ENCODE peak calls at places on chromosomes 5 and 9, in four cellular contexts. U is WTC11, G is SK-N-SH, Q is HepG2. D is an unnamed sample.

GRCh38 chr9:130986311-130986940 is 22.5 kb upstream of the LAMC3 start:
- DNase-seq in Q (no peak), U (no peak), G (no peak), D (no peak)

GRCh38 chr9:76537150-76537646 is 78.2 kb downstream of the GCNT1 start:
- DNase-seq in U (no peak), G (no peak), Q (no peak), D (no peak)

GRCh38 chr9:5813837-5814236 is 19.1 kb downstream of the ERMP1 start:
- DNase-seq in G (no peak), Q (no peak), U (no peak), D (no peak)

GRCh38 chr9:127130235-127130634 is 7.8 kb upstream of the ANGPTL2 start:
- DNase-seq in U (no peak), Q (no peak), G (no peak), D (no peak)

GRCh38 chr9:14018061-14018460 is 295.9 kb downstream of the NFIB start:
- DNase-seq in U (no peak), Q (no peak), G (no peak), D (no peak)

GRCh38 chr9:21549251-21549765 is 67.2 kb upstream of the IFNE start:
- DNase-seq in U (no peak), G (no peak), Q (no peak), D (no peak)

GRCh38 chr5:107104774-107105050 is 566.0 kb downstream of the EFNA5 start:
- DNase-seq in U (no peak), Q (no peak), G (no peak), D (no peak)

GRCh38 chr5:74625742-74626241 is 14.7 kb downstream of the ENC1 start:
- DNase-seq in U (no peak), G (peak; percentile 33), Q (no peak), D (no peak)

GRCh38 chr9:6428940-6429889 is 16.2 kb downstream of the UHRF2 start:
- DNase-seq in Q (no peak), U (no peak), G (no peak), D (no peak)

GRCh38 chr5:73039082-73039481 is 81.3 kb upstream of the TMEM171 start:
- DNase-seq in U (peak; percentile 22), G (no peak), Q (no peak), D (peak; percentile 15)

GRCh38 chr5:168727547-168728120 is 148.5 kb upstream of the PANK3 start:
- DNase-seq in Q (no peak), U (no peak), G (no peak), D (no peak)

GRCh38 chr5:123035320-123035949 is 1.1 kb downstream of the PPIC start:
- DNase-seq in G (peak; percentile 35), U (peak; percentile 64), Q (peak; percentile 6), D (peak; percentile 27)

GRCh38 chr5:158751961-158752655 is 347.6 kb downstream of the EBF1 start:
- DNase-seq in Q (no peak), U (no peak), G (no peak), D (no peak)

GRCh38 chr9:88258587-88258986 is 120.3 kb upstream of the SPATA31C2 start:
- DNase-seq in U (no peak), Q (no peak), G (no peak), D (no peak)

GRCh38 chr9:129556576-129557191 is 64.2 kb downstream of the C9orf50 start:
- DNase-seq in Q (no peak), U (no peak), G (no peak), D (no peak)

GRCh38 chr9:114433720-114434255 is 46.0 kb upstream of the AKNA start:
- DNase-seq in G (no peak), U (no peak), Q (peak; percentile 25), D (no peak)

GRCh38 chr5:172929371-172929838 is 29.8 kb upstream of the RPL26L1 start:
- DNase-seq in Q (no peak), U (no peak), G (no peak), D (no peak)

GRCh38 chr5:154755361-154756202 is at the start of gene LARP1:
- DNase-seq in G (peak; percentile 74), Q (no peak), U (no peak), D (peak; percentile 70)

GRCh38 chr5:16869821-16870796 is 66.0 kb downstream of the MYO10 start:
- DNase-seq in Q (no peak), G (no peak), U (no peak), D (no peak)

GRCh38 chr9:114911167-114911821 is 19.1 kb downstream of the TNFSF8 start:
- DNase-seq in U (no peak), Q (peak; percentile 49), G (peak; percentile 57), D (peak; percentile 33)

GRCh38 chr9:95971815-95972214 is 96.3 kb downstream of the ERCC6L2 start:
- DNase-seq in U (no peak), G (no peak), Q (no peak), D (no peak)

GRCh38 chr9:125460883-125461475 is 199.4 kb downstream of the GAPVD1 start:
- DNase-seq in Q (no peak), G (no peak), U (no peak), D (no peak)

GRCh38 chr9:37746448-37747270 is 6.9 kb upstream of the TRMT10B start:
- DNase-seq in Q (no peak), U (no peak), G (peak; percentile 37), D (no peak)

GRCh38 chr9:122244349-122244748 is 15.6 kb upstream of the LHX6 start:
- DNase-seq in G (no peak), Q (no peak), U (no peak), D (no peak)

GRCh38 chr9:75147638-75148037 is 59.3 kb downstream of the OSTF1 start:
- DNase-seq in G (no peak), Q (no peak), U (no peak), D (no peak)

GRCh38 chr5:158152151-158152550 is 293.2 kb upstream of the CLINT1 start:
- DNase-seq in U (no peak), G (no peak), Q (no peak), D (no peak)

GRCh38 chr9:101027733-101028345 is 688 bp upstream of the PLPPR1 start:
- DNase-seq in U (no peak), G (no peak), Q (peak; percentile 67), D (no peak)

GRCh38 chr9:73154760-73155159 is 3.1 kb downstream of the ANXA1 start:
- DNase-seq in U (no peak), G (no peak), Q (no peak), D (no peak)

GRCh38 chr5:14184725-14185124 is 41.6 kb downstream of the TRIO start:
- DNase-seq in U (no peak), G (no peak), Q (no peak), D (no peak)

GRCh38 chr5:14148890-14149671 is 5.9 kb downstream of the TRIO start:
- DNase-seq in G (no peak), Q (peak; percentile 83), U (no peak), D (no peak)

GRCh38 chr9:22240619-22241018 is 206.0 kb upstream of the DMRTA1 start:
- DNase-seq in U (no peak), G (no peak), Q (no peak), D (no peak)

GRCh38 chr5:73346878-73347408 is 101.6 kb downstream of the FOXD1 start:
- DNase-seq in Q (no peak), G (no peak), U (no peak), D (no peak)

GRCh38 chr5:78320461-78320860 is 26.0 kb upstream of the AP3B1 start:
- DNase-seq in U (no peak), Q (peak; percentile 15), G (peak; percentile 26), D (peak; percentile 42)

GRCh38 chr5:151631941-151632340 is 40.8 kb upstream of the FAT2 start:
- DNase-seq in G (no peak), Q (no peak), U (no peak), D (no peak)

GRCh38 chr5:151632941-151633340 is 41.8 kb upstream of the FAT2 start:
- DNase-seq in Q (no peak), U (no peak), G (no peak), D (no peak)

GRCh38 chr5:151633892-151634291 is 42.8 kb upstream of the FAT2 start:
- DNase-seq in Q (no peak), U (no peak), G (no peak), D (no peak)

GRCh38 chr5:151630088-151630487 is 39.0 kb upstream of the FAT2 start:
- DNase-seq in G (no peak), U (no peak), Q (no peak), D (no peak)

GRCh38 chr5:151632524-151632923 is 41.4 kb upstream of the FAT2 start:
- DNase-seq in G (no peak), Q (peak; percentile 21), U (no peak), D (no peak)
- TF ChIP-seq FOXJ3 in G (no peak), Q (no peak), U (no peak), D (no peak)

DNA sequence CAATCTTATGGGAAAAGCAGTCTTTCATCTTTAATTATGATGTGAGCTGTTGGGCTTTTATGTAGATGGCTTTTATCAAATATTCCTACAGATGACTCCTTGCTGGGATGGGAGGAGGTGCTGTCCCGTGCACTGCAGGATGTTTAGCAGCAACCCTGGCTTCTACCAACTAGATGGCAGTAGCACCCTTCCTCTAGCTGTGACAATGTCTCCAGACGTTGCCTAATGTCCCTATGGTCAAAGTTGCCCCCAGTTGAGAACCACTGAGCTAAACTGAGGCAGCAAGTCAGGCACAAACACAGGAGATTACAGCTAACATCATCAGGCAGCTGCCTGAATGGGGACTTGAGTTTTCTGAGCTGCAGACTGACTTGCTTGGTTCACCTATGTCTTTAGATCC is 401.9 kb upstream of the PDE4D start:
- DNase-seq in Q (peak; percentile 31), G (peak; percentile 20), U (peak; percentile 43), D (no peak)
- TF ChIP-seq FOXJ3 in Q (no peak), G (no peak), U (no peak), D (no peak)

DNA sequence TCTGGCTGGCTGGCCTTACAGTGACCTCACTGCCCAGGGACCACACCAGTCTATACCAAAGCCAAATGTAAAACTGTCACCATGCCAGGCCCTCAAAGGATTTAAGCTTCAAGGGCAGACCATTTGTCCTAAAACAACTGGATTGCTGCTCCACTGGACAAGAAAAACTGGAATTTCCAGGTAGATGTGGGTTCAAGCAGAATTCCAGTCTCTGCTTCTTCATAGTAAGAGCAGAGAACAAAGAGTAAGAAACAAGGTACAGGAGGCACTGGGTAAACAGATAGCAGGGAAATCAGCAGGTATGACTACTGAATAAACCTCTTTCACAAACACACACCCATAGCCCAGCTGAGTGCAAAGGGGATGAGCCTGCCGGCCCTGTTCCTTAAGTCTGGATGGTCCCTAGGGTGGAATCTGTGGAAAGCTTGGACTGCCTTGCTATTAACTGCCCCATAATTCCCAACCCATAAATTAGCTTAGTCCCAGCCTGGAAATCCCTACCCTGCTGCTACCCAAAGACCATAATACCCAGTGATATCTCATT is 5.5 kb downstream of the B4GALT1 start:
- DNase-seq in G (no peak), U (no peak), Q (no peak), D (no peak)
- TF ChIP-seq FOXJ3 in G (no peak), U (no peak), Q (no peak), D (no peak)

GRCh38 chr9:2411459-2412215 is 209.9 kb upstream of the VLDLR start:
- DNase-seq in Q (no peak), U (no peak), G (no peak), D (no peak)
- TF ChIP-seq FOXJ3 in Q (no peak), U (no peak), G (no peak), D (no peak)

DNA sequence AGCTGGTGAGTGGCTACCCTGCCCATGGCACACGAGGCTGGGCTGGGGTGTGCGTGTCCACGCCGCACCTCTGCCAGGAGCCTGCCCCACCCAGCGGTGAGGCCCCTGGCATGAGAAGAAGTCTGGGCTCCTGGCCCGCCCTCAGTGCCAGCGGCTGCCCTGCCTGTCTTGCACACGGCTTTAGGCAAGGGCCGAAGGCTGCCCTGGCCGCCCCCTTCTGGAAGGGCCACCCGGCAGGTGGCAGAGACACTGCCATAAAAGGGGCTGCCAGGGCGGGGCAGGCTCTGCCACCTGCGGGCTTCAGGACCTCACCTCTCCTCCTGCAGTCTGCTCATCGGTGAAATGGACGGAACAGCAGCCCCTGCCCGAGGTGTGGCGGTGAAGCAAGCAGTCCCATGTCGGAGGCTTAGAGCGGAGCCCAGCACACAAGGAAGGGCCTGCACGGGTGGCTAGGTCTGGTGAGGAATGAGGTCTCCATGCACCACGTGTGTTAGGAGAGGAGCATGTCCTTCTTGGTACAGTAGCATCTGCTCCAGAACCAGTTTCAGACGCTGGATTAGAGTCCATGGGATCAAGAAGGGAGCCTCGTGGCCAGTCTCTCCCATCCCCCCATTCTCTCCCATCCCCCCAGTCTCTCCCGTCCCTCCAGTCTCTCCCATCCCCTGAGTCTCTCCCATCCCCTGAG is 34.8 kb upstream of the TMEM250 start:
- DNase-seq in G (no peak), U (peak; percentile 10), Q (no peak), D (no peak)
- TF ChIP-seq FOXJ3 in G (no peak), U (no peak), Q (no peak), D (no peak)